ENCODE peak calls at places on chromosomes 13 and 19, in seven cellular contexts. X, F, N, Q, V, T and C are unnamed samples.

GRCh38 chr13:97004096-97004876 is 10.0 kb upstream of the OXGR1 start:
- DNase-seq in X (no peak), F (no peak), N (no peak), Q (no peak), V (no peak), T (no peak), C (no peak)

GRCh38 chr19:17001603-17002183 is 24.9 kb downstream of the CPAMD8 start:
- DNase-seq in X (no peak), F (peak; percentile 13), N (no peak), Q (no peak), V (no peak), T (peak; percentile 24), C (no peak)

GRCh38 chr13:51313619-51314018 is 25.9 kb upstream of the SERPINE3 start:
- DNase-seq in X (no peak), F (no peak), N (no peak), Q (no peak), V (no peak), T (no peak), C (no peak)

GRCh38 chr13:36192166-36192565 is 22.2 kb downstream of the SOHLH2 start:
- DNase-seq in X (no peak), F (no peak), N (no peak), Q (no peak), V (no peak), T (no peak), C (no peak)

GRCh38 chr19:912181-913079 is 589 bp downstream of the R3HDM4 start:
- DNase-seq in X (no peak), F (peak; percentile 86), N (no peak), Q (no peak), V (no peak), T (no peak), C (no peak)

GRCh38 chr13:75935805-75936204 is 299.7 kb downstream of the LMO7 start:
- DNase-seq in X (no peak), F (no peak), N (no peak), Q (no peak), V (no peak), T (no peak), C (no peak)

GRCh38 chr13:66503890-66504289 is 726.2 kb downstream of the PCDH9 start:
- DNase-seq in X (no peak), F (no peak), N (peak; percentile 52), Q (no peak), V (no peak), T (no peak), C (no peak)

GRCh38 chr13:114076329-114076761 is 56.1 kb downstream of the RASA3 start:
- DNase-seq in X (no peak), F (peak; percentile 58), N (no peak), Q (no peak), V (no peak), T (no peak), C (no peak)

GRCh38 chr13:102495663-102496062 is 93.8 kb upstream of the FGF14 start:
- DNase-seq in X (no peak), F (no peak), N (no peak), Q (no peak), V (no peak), T (no peak), C (no peak)

GRCh38 chr13:30354481-30355404 is 47.4 kb upstream of the KATNAL1 start:
- DNase-seq in X (no peak), F (no peak), N (no peak), Q (no peak), V (no peak), T (no peak), C (no peak)

GRCh38 chr13:106867249-106867648 is 299.3 kb upstream of the ARGLU1 start:
- DNase-seq in X (no peak), F (no peak), N (no peak), Q (no peak), V (no peak), T (no peak), C (no peak)

GRCh38 chr13:32086366-32086765 is 54.8 kb downstream of the FRY start:
- DNase-seq in X (no peak), F (no peak), N (no peak), Q (no peak), V (no peak), T (no peak), C (no peak)

GRCh38 chr13:31970237-31970930 is 61.2 kb upstream of the FRY start:
- DNase-seq in X (no peak), F (no peak), N (no peak), Q (no peak), V (no peak), T (no peak), C (no peak)

GRCh38 chr19:58569943-58570670 is 3.0 kb downstream of the MZF1 start:
- DNase-seq in X (no peak), F (no peak), N (no peak), Q (no peak), V (no peak), T (no peak), C (peak; percentile 6)

GRCh38 chr19:1840541-1841115 is 7.7 kb downstream of the REXO1 start:
- DNase-seq in X (no peak), F (peak; percentile 61), N (no peak), Q (no peak), V (no peak), T (no peak), C (no peak)

GRCh38 chr13:73984949-73985691 is 149.1 kb downstream of the KLF12 start:
- DNase-seq in X (no peak), F (no peak), N (no peak), Q (no peak), V (no peak), T (no peak), C (no peak)

GRCh38 chr13:33322474-33322827 is 36.9 kb upstream of the STARD13 start:
- DNase-seq in X (no peak), F (no peak), N (no peak), Q (no peak), V (no peak), T (no peak), C (no peak)

GRCh38 chr19:32817913-32818476 is 51.6 kb downstream of the SLC7A9 start:
- DNase-seq in X (no peak), F (no peak), N (no peak), Q (no peak), V (no peak), T (no peak), C (no peak)

GRCh38 chr13:99626461-99627082 is 125.3 kb downstream of the TM9SF2 start:
- DNase-seq in X (no peak), F (no peak), N (no peak), Q (no peak), V (no peak), T (no peak), C (no peak)

GRCh38 chr13:41842029-41842428 is 118.9 kb downstream of the VWA8 start:
- DNase-seq in X (no peak), F (no peak), N (peak; percentile 70), Q (no peak), V (peak; percentile 50), T (no peak), C (no peak)

GRCh38 chr13:98905199-98905598 is 72.7 kb downstream of the DOCK9 start:
- DNase-seq in X (no peak), F (no peak), N (no peak), Q (no peak), V (no peak), T (no peak), C (no peak)

GRCh38 chr13:20495087-20496023 is 30.3 kb downstream of the CRYL1 start:
- DNase-seq in X (no peak), F (no peak), N (peak; percentile 19), Q (peak; percentile 61), V (peak; percentile 48), T (no peak), C (peak; percentile 51)

GRCh38 chr19:21474671-21475181 is 30.7 kb upstream of the ZNF429 start:
- DNase-seq in X (peak; percentile 93), F (peak; percentile 95), N (peak; percentile 57), Q (peak; percentile 13), V (no peak), T (peak; percentile 46), C (no peak)

GRCh38 chr19:46618670-46619231 is 6.1 kb downstream of the PTGIR start:
- DNase-seq in X (no peak), F (no peak), N (no peak), Q (no peak), V (no peak), T (no peak), C (peak; percentile 89)

GRCh38 chr19:36265064-36265463 is 50.2 kb downstream of the ZNF146 start:
- DNase-seq in X (no peak), F (no peak), N (no peak), Q (no peak), V (no peak), T (no peak), C (no peak)

GRCh38 chr13:112728375-112729126 is 38.7 kb downstream of the ATP11A start:
- DNase-seq in X (no peak), F (peak; percentile 54), N (no peak), Q (no peak), V (no peak), T (no peak), C (no peak)